ENCODE peak calls at places on chromosome 2, in seven cellular contexts. A is neural progenitor cell, E is heart right ventricle, K is fibroblast of the aortic adventitia, V is PC-3, R is heart left ventricle, D is HL-60. X is an unnamed sample.

GRCh38 chr2:178517496-178517895 is 37.2 kb downstream of the PLEKHA3 start:
- DNase-seq in A (no peak), E (no peak), K (no peak), V (no peak), R (no peak), D (no peak), X (no peak)

GRCh38 chr2:79171348-79171958 is 11.9 kb upstream of the REG3A start:
- DNase-seq in A (no peak), E (no peak), K (no peak), V (no peak), R (no peak), D (no peak), X (no peak)

GRCh38 chr2:190418717-190419116 is 10.6 kb downstream of the MFSD6 start:
- DNase-seq in A (no peak), E (no peak), K (no peak), V (no peak), R (no peak), D (no peak), X (no peak)

GRCh38 chr2:131154647-131155046 is 49.5 kb downstream of the PLEKHB2 start:
- DNase-seq in A (no peak), E (no peak), K (no peak), V (no peak), R (no peak), D (no peak), X (no peak)

GRCh38 chr2:46718797-46719196 is 196.8 kb downstream of the MCFD2 start:
- DNase-seq in A (no peak), E (no peak), K (no peak), V (peak), R (no peak), D (no peak), X (no peak)

GRCh38 chr2:246489-247145 is 17.2 kb downstream of the SH3YL1 start:
- DNase-seq in A (peak), E (no peak), K (peak), V (peak), R (no peak), D (peak), X (no peak)

GRCh38 chr2:218743072-218743471 is 32.4 kb downstream of the TTLL4 start:
- DNase-seq in A (no peak), E (no peak), K (no peak), V (no peak), R (no peak), D (peak), X (no peak)

GRCh38 chr2:99670768-99671734 is 181.2 kb upstream of the REV1 start:
- DNase-seq in A (no peak), E (no peak), K (peak), V (no peak), R (peak), D (no peak), X (no peak)

GRCh38 chr2:62586981-62587380 is 81.0 kb upstream of the TMEM17 start:
- DNase-seq in A (no peak), E (no peak), K (no peak), V (peak), R (no peak), D (no peak), X (no peak)

GRCh38 chr2:72734432-72734831 is 91.4 kb downstream of the EXOC6B start:
- DNase-seq in A (no peak), E (no peak), K (no peak), V (no peak), R (no peak), D (no peak), X (no peak)

GRCh38 chr2:29323961-29324360 is 208.7 kb downstream of the CLIP4 start:
- DNase-seq in A (no peak), E (no peak), K (peak), V (no peak), R (no peak), D (no peak), X (no peak)

GRCh38 chr2:11697103-11697871 is 27.3 kb upstream of the NTSR2 start:
- DNase-seq in A (peak), E (peak), K (peak), V (peak), R (peak), D (peak), X (no peak)

GRCh38 chr2:219344756-219345458 is 12.4 kb upstream of the RESP18 start:
- DNase-seq in A (peak), E (peak), K (peak), V (peak), R (peak), D (peak), X (no peak)

GRCh38 chr2:108244667-108245414 is 5.1 kb downstream of the SULT1C3 start:
- DNase-seq in A (no peak), E (no peak), K (no peak), V (no peak), R (no peak), D (no peak), X (no peak)

GRCh38 chr2:113888641-113889470 is 1.0 kb upstream of the ACTR3 start:
- DNase-seq in A (no peak), E (peak), K (no peak), V (no peak), R (no peak), D (no peak), X (no peak)

GRCh38 chr2:113889471-113890252 is at the start of gene ACTR3:
- DNase-seq in A (peak), E (peak), K (peak), V (peak), R (peak), D (peak), X (peak)

GRCh38 chr2:113891265-113891959 is 1.5 kb downstream of the ACTR3 start:
- DNase-seq in A (no peak), E (no peak), K (peak), V (no peak), R (no peak), D (no peak), X (no peak)

GRCh38 chr2:113892004-113892740 is 2.3 kb downstream of the ACTR3 start:
- DNase-seq in A (no peak), E (no peak), K (no peak), V (no peak), R (no peak), D (no peak), X (no peak)

DNA sequence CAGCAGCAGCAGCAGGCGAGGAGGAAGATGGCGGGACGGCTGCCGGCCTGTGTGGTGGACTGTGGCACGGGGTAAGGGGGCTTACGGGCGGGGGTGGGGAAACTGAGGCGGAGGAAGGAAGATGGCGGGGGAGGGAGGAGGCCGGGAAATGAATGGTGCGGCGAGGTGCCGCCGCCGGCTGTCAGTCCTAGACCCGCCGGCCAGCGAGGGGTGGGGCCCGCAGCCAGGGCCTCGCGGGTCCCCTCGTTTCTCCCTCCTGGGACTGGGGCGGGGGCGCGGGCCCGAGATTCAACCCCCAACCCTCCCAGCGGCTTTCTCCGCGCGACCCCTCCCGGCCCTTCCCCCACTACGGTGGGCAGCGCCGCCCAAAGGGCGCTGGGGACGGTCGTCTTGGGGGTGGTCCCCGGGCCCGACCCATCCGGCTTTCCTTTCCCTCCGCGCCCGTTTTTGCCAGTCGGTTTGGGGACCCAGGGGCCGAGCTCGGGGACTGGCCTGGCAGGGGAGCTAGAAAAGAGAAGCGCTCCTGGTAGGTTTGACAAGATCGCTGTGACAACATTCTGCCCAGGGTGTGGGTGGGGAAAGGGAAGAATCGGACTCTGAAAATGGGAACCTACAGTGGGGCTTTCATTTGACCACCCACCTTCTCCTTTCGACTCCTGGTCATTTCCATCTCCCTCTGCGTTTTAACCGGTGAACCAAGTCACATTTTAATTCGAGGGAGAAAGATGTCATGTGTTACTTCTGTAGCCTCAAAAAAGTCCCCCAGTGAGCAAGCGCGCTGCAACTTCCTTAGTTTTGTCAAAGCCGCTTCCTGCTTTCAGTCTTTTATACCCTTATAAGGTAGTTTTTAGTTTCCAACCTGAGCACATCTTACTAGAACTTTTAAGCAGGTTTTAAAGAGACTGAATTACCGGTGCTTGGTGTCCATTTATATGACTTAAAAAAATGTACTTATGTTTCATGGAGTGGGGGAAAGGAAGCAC is 655 bp downstream of the ACTR3 start:
- DNase-seq in A (peak), E (peak), K (peak), V (peak), R (peak), D (peak), X (peak)
- TF ChIP-seq CTCF in A (peak), E (no peak), K (no peak), V (no peak), R (no peak), D (no peak), X (no peak)

DNA sequence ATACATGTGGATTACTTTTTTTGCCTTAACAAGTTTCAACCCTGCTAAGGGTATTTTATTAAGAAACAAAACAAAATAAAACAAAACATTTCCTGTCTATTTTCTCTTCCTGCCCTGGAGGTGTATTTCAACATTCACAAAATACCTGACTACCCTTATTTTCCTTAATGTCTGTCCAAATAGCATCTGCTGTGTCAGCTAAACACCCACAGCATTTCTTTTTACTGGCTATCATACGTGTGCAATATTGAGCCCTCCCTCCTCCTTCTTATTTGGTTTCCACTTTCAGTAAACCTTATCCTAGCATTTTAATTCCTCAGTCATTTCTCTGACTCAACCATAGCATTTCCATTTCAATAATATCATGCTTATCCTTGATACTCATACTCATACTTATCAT is 1420.0 kb upstream of the ZEB2 start:
- DNase-seq in A (no peak), E (no peak), K (no peak), V (peak), R (no peak), D (no peak), X (no peak)
- H3K4me3 ChIP-seq in A (no peak), E (no peak), K (no peak), V (no peak), R (no peak), D (no peak), X (no peak)

GRCh38 chr2:206980413-206980812 is 41.1 kb downstream of the CPO start:
- DNase-seq in A (no peak), E (no peak), K (no peak), V (no peak), R (no peak), D (no peak), X (no peak)

GRCh38 chr2:206982360-206982759 is 43.0 kb downstream of the CPO start:
- DNase-seq in A (no peak), E (no peak), K (no peak), V (no peak), R (no peak), D (no peak), X (no peak)

GRCh38 chr2:206981089-206981674 is 41.9 kb downstream of the CPO start:
- DNase-seq in A (no peak), E (no peak), K (no peak), V (no peak), R (no peak), D (no peak), X (no peak)

GRCh38 chr2:206983156-206983875 is 44.0 kb downstream of the CPO start:
- DNase-seq in A (no peak), E (no peak), K (no peak), V (peak), R (peak), D (no peak), X (no peak)

DNA sequence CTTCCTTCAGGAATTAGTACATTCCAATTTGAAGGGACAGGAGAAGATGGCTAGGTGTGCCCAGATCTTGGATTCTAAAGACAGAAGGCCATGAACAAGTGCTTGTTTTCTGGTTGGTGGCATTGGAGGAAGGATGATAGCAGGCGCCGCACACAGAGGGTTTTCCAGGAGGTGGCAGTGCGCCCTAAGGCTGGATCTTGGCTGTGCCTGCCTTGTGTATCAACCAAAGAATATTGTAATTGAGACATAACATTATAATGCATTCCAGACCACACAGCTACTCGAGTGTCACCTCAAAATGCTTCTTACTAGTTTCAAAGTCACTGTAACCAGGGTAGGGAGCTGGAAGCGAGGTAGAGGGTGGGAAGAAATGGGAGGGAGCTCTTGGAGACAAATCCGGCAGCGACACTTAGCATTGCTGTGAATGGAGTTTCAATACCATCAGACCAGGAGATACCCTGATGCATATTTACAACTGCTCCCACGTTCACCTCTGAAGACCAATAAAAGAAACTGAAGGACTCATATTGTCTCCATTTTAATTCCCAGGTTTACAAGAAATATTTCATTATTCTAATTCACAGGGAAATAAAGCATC is 42.5 kb downstream of the CPO start:
- DNase-seq in A (peak), E (peak), K (peak), V (peak), R (peak), D (peak), X (peak)
- TF ChIP-seq CTCF in A (peak), E (peak), K (peak), V (peak), R (peak), D (peak), X (peak)

GRCh38 chr2:235493775-235494715 is at the start of gene AGAP1:
- DNase-seq in A (peak), E (peak), K (peak), V (peak), R (peak), D (no peak), X (peak)
- H3K4me3 ChIP-seq in A (peak), E (peak), K (peak), V (peak), R (peak), D (no peak), X (peak)

DNA sequence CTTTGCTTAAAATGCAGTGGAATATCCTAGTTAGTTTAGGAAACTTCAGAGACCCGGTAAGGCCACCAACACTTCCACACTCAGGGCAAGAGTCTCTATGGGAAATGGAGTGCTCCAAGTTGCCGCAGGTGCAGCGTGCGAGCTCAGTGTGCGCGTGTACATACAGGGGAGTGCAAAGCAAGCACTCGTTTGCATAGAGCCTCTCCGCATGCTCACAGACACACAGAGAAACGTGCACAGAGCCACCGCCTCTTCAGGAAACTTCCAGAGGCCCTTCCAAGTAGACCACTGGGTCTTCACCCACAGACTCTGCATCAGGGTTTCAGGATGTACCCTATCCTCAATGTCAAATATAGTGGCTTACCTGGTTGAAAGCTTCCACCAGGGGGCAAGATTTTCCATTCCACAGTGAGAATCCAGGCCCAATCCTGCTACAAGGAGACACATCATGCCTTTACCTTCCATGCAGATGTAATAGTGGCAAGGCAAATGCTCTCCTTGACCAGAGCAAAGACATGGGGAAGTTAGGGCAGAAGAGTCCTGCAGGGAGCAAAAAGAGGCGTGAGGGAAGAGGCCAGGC is 513.0 kb upstream of the MYT1L start:
- DNase-seq in A (no peak), E (no peak), K (no peak), V (peak), R (no peak), D (no peak), X (no peak)
- TF ChIP-seq CTCF in A (peak), E (peak), K (no peak), V (peak), R (no peak), D (no peak), X (no peak)

DNA sequence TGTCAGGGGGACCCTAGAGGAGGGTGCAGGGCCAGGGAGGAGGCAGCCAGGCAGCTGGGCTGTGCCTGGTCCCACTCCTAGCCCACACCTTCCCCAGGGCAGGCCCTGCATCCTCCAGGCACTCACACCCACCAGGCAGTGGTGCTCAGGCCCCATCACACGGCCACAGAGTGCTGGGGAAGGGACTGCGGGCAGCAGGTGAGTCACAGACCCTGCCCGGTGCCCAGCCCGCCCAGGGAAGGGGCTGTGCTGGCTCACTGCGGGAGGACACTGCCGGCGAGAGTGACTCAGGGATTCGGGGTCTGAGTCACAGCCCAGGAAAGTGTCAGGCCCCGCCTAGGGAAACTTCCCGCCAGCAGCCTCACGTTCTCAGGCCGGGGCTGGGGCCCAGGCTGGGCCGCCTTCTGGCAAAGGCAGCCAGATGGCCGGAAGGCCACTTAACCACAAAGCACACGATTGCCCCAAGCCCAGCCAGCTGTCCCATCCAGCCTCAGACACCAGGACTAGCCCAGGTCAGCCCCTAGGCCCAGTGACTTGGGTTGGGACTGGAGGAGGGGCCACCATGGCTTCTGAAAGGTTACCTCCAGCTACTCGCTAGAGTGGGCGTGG is 42.2 kb downstream of the BIN1 start:
- DNase-seq in A (peak), E (peak), K (peak), V (peak), R (peak), D (peak), X (no peak)
- H3K4me3 ChIP-seq in A (no peak), E (no peak), K (no peak), V (peak), R (no peak), D (no peak), X (no peak)

GRCh38 chr2:112577756-112578155 is 6.7 kb upstream of the CHCHD5 start:
- DNase-seq in A (peak), E (no peak), K (peak), V (no peak), R (no peak), D (no peak), X (no peak)
- TF ChIP-seq CTCF in A (peak), E (no peak), K (peak), V (no peak), R (no peak), D (no peak), X (peak)

DNA sequence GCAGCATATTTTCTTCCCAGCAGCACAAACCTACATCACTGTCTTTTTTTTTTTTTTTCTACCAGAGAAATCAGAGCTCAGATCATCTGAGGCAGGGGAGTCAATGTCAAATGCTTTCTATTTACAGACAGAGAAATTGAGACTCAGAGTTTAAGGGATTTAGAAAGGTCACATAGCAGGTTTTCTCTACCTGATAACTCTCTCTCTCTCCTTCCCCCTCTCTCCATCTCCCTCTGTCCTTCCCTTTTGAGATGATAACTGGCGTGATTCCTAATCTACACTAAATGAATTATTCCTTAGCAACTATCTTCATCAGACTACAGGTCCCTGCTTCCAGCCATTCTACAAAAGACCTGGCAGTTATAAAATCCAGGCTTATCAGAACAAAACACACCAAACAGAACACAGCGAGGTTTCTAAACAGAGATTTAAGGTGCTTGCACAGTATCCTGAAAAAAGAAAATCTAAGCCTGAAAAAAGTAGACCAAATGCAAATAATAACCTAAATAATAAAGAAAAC is 161.6 kb upstream of the PKDCC start:
- DNase-seq in A (no peak), E (no peak), K (no peak), V (no peak), R (no peak), D (no peak), X (no peak)
- H3K4me3 ChIP-seq in A (no peak), E (no peak), K (no peak), V (no peak), R (no peak), D (no peak), X (no peak)

GRCh38 chr2:25295654-25296053 is 46.1 kb downstream of the DNMT3A start:
- DNase-seq in A (no peak), E (no peak), K (no peak), V (no peak), R (no peak), D (no peak), X (no peak)

GRCh38 chr2:25300001-25300400 is 41.7 kb downstream of the DNMT3A start:
- DNase-seq in A (no peak), E (no peak), K (no peak), V (no peak), R (no peak), D (no peak), X (no peak)

GRCh38 chr2:25298776-25299431 is 42.8 kb downstream of the DNMT3A start:
- DNase-seq in A (no peak), E (no peak), K (no peak), V (no peak), R (no peak), D (no peak), X (no peak)

GRCh38 chr2:25294573-25295462 is 46.9 kb downstream of the DNMT3A start:
- DNase-seq in A (no peak), E (peak), K (peak), V (peak), R (peak), D (peak), X (peak)

DNA sequence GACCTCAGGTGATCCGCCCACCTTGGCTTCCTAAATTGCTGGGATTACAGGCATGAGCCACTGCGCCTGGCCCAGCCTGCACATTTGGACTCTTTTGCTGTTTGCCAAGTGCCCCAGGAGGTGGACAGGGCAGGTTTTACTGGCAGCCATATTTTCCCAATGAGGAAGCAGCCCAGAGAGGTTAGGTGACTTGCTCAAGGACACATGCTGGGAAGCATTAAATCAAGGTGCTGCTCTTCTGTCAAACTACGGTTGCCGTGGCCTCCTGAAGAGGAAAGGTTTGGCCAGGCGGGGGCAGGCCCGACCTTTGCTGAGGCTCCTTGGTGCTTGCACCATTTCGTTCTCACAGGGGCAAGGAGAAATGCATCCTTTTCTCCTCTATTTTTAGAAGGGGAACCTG is 44.0 kb downstream of the DNMT3A start:
- DNase-seq in A (no peak), E (no peak), K (no peak), V (no peak), R (no peak), D (peak), X (no peak)
- TF ChIP-seq CTCF in A (peak), E (no peak), K (no peak), V (no peak), R (no peak), D (no peak), X (no peak)

X was measured in dorsolateral prefrontal cortex.